ENCODE peak calls at places on chromosomes 11 and 22, in seven cellular contexts. A, B, X, Z, Y, M and O are unnamed samples.

GRCh38 chr22:46674367-46674781 is 54.2 kb downstream of the GRAMD4 start:
- DNase-seq in M (no peak), Z (peak; percentile 59), Y (peak; percentile 42), X (no peak), B (no peak), A (peak; percentile 61), O (no peak)

GRCh38 chr22:45208993-45209838 is 31.5 kb downstream of the KIAA0930 start:
- DNase-seq in Z (peak; percentile 61), M (peak; percentile 54), B (no peak), Y (no peak), A (no peak), X (no peak), O (peak; percentile 94)

GRCh38 chr22:36008131-36008530 is 20.5 kb downstream of the RBFOX2 start:
- DNase-seq in Y (no peak), Z (no peak), X (no peak), B (no peak), M (no peak), A (no peak), O (no peak)

GRCh38 chr11:130032931-130033330 is 30.3 kb upstream of the PRDM10 start:
- DNase-seq in Z (no peak), M (no peak), A (no peak), Y (no peak), B (no peak), X (no peak), O (no peak)

GRCh38 chr11:45181595-45182550 is 35.4 kb downstream of the PRDM11 start:
- DNase-seq in Y (no peak), B (no peak), A (no peak), Z (no peak), M (no peak), X (no peak), O (no peak)

GRCh38 chr11:91871791-91872190 is 352.8 kb upstream of the FAT3 start:
- DNase-seq in X (no peak), Z (no peak), A (peak; percentile 9), Y (no peak), B (no peak), M (no peak), O (no peak)

GRCh38 chr11:44627911-44628729 is 62.7 kb downstream of the CD82 start:
- DNase-seq in M (peak; percentile 52), Z (peak; percentile 75), Y (peak; percentile 77), A (peak; percentile 53), X (no peak), B (peak; percentile 59), O (peak; percentile 23)

GRCh38 chr22:34102633-34103032 is 182.4 kb upstream of the LARGE1 start:
- DNase-seq in A (no peak), Y (no peak), B (no peak), X (no peak), Z (no peak), M (no peak), O (no peak)

GRCh38 chr11:44916316-44916715 is 34.4 kb downstream of the TP53I11 start:
- DNase-seq in M (no peak), A (no peak), B (no peak), Z (no peak), X (no peak), Y (no peak), O (no peak)

GRCh38 chr11:125517116-125517804 is 21.2 kb upstream of the FEZ1 start:
- DNase-seq in A (no peak), Z (no peak), X (no peak), Y (peak; percentile 22), B (no peak), M (no peak), O (peak; percentile 81)

GRCh38 chr22:25763239-25763777 is 21.3 kb downstream of the MYO18B start:
- DNase-seq in Z (no peak), M (no peak), A (no peak), B (no peak), X (no peak), Y (no peak), O (no peak)

GRCh38 chr11:118641463-118642019 is 34.1 kb downstream of the PHLDB1 start:
- DNase-seq in A (peak; percentile 78), X (no peak), Y (no peak), B (no peak), M (peak; percentile 86), Z (no peak), O (no peak)

GRCh38 chr11:11985016-11985715 is 23.3 kb downstream of the DKK3 start:
- DNase-seq in A (no peak), X (peak; percentile 58), M (no peak), B (no peak), Y (no peak), Z (no peak), O (no peak)

GRCh38 chr11:70744396-70745185 is 346.3 kb downstream of the CTTN start:
- DNase-seq in B (no peak), X (no peak), Z (no peak), M (no peak), A (no peak), Y (no peak), O (no peak)

GRCh38 chr11:125086633-125087296 is 23.7 kb downstream of the SLC37A2 start:
- DNase-seq in M (no peak), Y (no peak), A (no peak), X (no peak), B (no peak), Z (no peak), O (peak; percentile 34)

GRCh38 chr22:22799561-22799960 is 88.1 kb upstream of the IGLL5 start:
- DNase-seq in X (no peak), M (peak; percentile 30), Z (no peak), A (no peak), B (no peak), Y (no peak), O (no peak)

GRCh38 chr22:39171623-39172264 is 19.3 kb upstream of the CBX7 start:
- DNase-seq in Z (no peak), Y (no peak), X (no peak), B (no peak), M (no peak), A (no peak), O (peak; percentile 69)

GRCh38 chr11:34308049-34308692 is 49.6 kb downstream of the ABTB2 start:
- DNase-seq in Z (no peak), M (no peak), Y (no peak), A (no peak), B (no peak), X (no peak), O (no peak)

GRCh38 chr11:91846002-91846401 is 378.6 kb upstream of the FAT3 start:
- DNase-seq in X (no peak), B (no peak), A (no peak), Z (no peak), Y (no peak), M (no peak), O (no peak)

GRCh38 chr11:71456294-71456693 is 3.3 kb downstream of the NADSYN1 start:
- DNase-seq in B (no peak), X (no peak), A (no peak), Z (no peak), Y (no peak), M (peak; percentile 18), O (no peak)

GRCh38 chr11:124717786-124718634 is 21.7 kb upstream of the NRGN start:
- DNase-seq in B (no peak), A (no peak), Z (no peak), M (no peak), Y (peak; percentile 27), X (no peak), O (peak; percentile 84)

GRCh38 chr22:45976351-45977002 is 485 bp downstream of the WNT7B start:
- DNase-seq in X (no peak), Y (no peak), M (no peak), Z (no peak), B (no peak), A (no peak), O (peak; percentile 76)

GRCh38 chr11:120332822-120333716 is 3.1 kb upstream of the ARHGEF12 start:
- DNase-seq in Y (no peak), A (no peak), X (no peak), B (no peak), M (no peak), Z (no peak), O (no peak)

GRCh38 chr11:8259316-8259995 is 4.2 kb downstream of the LMO1 start:
- DNase-seq in X (no peak), Y (no peak), B (no peak), M (peak; percentile 26), A (no peak), Z (no peak), O (no peak)

DNA sequence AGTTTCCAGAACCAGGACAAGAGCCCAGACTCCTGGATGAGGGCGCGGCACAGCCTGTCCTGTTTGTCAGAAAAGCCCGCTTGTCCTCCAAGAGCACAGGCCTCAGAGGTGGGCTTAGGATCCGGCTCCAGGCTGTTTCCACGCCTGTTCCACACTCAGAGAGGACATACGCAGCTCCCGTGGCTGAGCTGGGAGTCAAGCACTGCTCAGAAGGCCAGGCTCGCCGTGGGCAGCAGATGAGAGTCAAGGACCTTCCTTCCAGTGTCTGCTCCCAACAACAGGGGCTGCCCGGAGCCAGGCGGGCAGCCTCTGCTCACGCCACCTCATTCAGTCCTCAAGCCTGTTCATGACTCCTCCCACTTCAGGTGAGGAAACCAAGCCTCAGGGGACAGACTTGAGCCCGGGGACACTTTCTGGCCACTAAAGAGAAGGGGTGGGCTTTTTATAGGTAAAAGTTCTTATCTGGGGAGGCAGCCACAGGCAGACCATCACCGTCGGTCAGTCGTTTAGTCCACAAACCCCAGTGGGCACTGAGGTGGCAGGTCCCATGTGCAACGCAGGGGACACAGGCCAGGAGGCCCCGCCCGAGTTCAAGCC is 3.8 kb downstream of the CYB5R3 start:
- DNase-seq in M (no peak), A (no peak), Y (no peak), X (no peak), B (no peak), Z (no peak), O (peak; percentile 58)
- H3K4me3 ChIP-seq in M (peak overlapping the region; percentile 43), A (no peak overlapping the region), Y (peak overlapping the region; percentile 25), X (no peak overlapping the region), B (peak overlapping the region; percentile 12), Z (peak overlapping the region; percentile 99), O (no peak overlapping the region)

DNA sequence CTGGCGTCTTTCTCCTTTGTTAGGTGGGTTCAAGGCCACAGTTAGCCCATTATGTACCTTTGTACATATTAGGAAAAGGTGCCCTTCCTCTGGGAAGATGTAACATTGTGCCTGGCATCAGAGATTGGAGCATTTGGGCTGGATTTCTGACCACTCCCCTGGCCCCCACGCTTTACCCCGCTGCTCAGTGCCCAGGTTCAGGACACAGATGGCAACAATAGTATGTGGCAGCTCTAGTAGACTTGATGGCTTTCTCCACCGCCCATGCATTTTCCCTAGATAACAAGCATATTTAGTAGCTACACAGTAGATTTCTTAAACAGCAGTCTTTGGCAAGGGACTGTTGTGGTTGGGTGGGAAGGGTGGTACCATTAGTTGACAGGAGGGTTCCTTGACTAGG is 53.1 kb downstream of the YAP1 start:
- DNase-seq in Z (no peak), B (no peak), Y (no peak), X (no peak), M (no peak), A (no peak), O (no peak)
- H3K36me3 ChIP-seq in Z (no peaks in the 10 kb centered on the region), B (peaks cover 15% of the 10 kb centered on the region), Y (no peaks in the 10 kb centered on the region), X (peaks cover 3% of the 10 kb centered on the region), M (peaks cover 4% of the 10 kb centered on the region), A (no peaks in the 10 kb centered on the region), O (no peaks in the 10 kb centered on the region)

DNA sequence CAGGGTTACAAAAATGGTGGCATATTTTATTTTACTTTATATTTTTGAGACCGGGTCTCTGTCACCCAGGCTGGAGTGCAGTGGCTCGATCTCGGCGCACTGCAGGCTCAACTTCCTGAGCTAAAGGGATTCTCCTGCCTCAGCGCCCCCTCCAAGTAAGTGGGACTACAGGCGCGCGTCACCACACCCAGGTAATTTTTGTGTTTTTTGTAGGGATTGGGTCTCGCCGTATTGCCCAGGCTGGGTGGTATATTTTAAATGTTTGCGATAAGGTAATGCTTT is 652 bp upstream of the FOSL1 start:
- DNase-seq in M (no peak), X (no peak), B (no peak), A (no peak), Z (no peak), Y (no peak), O (no peak)
- H3K27me3 ChIP-seq in M (peaks cover 5% of the 10 kb centered on the region), X (no peaks in the 10 kb centered on the region), B (peaks cover 16% of the 10 kb centered on the region), A (peaks cover 21% of the 10 kb centered on the region), Z (no peaks in the 10 kb centered on the region), Y (no peaks in the 10 kb centered on the region), O (peaks cover 36% of the 10 kb centered on the region)

GRCh38 chr11:77069336-77069968 is 2.7 kb downstream of the CAPN5 start:
- DNase-seq in B (no peak), Y (peak; percentile 8), A (peak; percentile 7), X (no peak), M (no peak), Z (no peak), O (peak; percentile 47)
- H3K4me3 ChIP-seq in B (no peak overlapping the region), Y (no peak overlapping the region), A (no peak overlapping the region), X (no peak overlapping the region), M (no peak overlapping the region), Z (no peak overlapping the region), O (no peak overlapping the region)